ENCODE peak calls at places on chromosomes 6 and 20, in seven cellular contexts. R, K, Z, V, M, F and Q are unnamed samples. For H3K4me1, the result is how much of the 10 kb centered on the place peaks cover.

GRCh38 chr6:75204959-75205775 is 686 bp downstream of the COL12A1 start:
- DNase-seq in R (peak), K (peak), Z (no peak), V (peak), M (peak), F (no peak), Q (peak)

GRCh38 chr20:51450221-51450712 is 92.3 kb downstream of the NFATC2 start:
- DNase-seq in R (no peak), K (no peak), Z (no peak), V (no peak), M (no peak), F (no peak), Q (no peak)

GRCh38 chr6:32825966-32826365 is 9.2 kb upstream of the HLA-DOB start:
- DNase-seq in R (no peak), K (peak), Z (no peak), V (peak), M (no peak), F (no peak), Q (no peak)

GRCh38 chr6:62492192-62492822 is 206.3 kb upstream of the KHDRBS2 start:
- DNase-seq in R (peak), K (no peak), Z (no peak), V (no peak), M (peak), F (no peak), Q (no peak)

GRCh38 chr6:18115356-18115755 is 7.1 kb downstream of the NHLRC1 start:
- DNase-seq in R (no peak), K (no peak), Z (no peak), V (no peak), M (no peak), F (no peak), Q (no peak)

GRCh38 chr6:45737331-45738056 is 278.2 kb downstream of the CLIC5 start:
- DNase-seq in R (no peak), K (no peak), Z (no peak), V (no peak), M (no peak), F (no peak), Q (no peak)

GRCh38 chr20:20820780-20821495 is 108.5 kb upstream of the RALGAPA2 start:
- DNase-seq in R (no peak), K (no peak), Z (no peak), V (no peak), M (no peak), F (no peak), Q (no peak)

GRCh38 chr6:5453531-5453930 is 192.2 kb downstream of the FARS2 start:
- DNase-seq in R (no peak), K (no peak), Z (peak), V (no peak), M (peak), F (peak), Q (no peak)

GRCh38 chr20:18188446-18188845 is 50.8 kb downstream of the KAT14 start:
- DNase-seq in R (no peak), K (peak), Z (no peak), V (peak), M (no peak), F (no peak), Q (no peak)

GRCh38 chr6:14025160-14025559 is 92.4 kb upstream of the CD83 start:
- DNase-seq in R (no peak), K (no peak), Z (no peak), V (no peak), M (no peak), F (no peak), Q (no peak)

GRCh38 chr6:99588618-99589289 is 17.9 kb upstream of the PRDM13 start:
- DNase-seq in R (peak), K (peak), Z (peak), V (peak), M (peak), F (peak), Q (no peak)

GRCh38 chr20:53961527-53961926 is 108.9 kb downstream of the BCAS1 start:
- DNase-seq in R (no peak), K (no peak), Z (no peak), V (no peak), M (no peak), F (no peak), Q (no peak)

GRCh38 chr20:7723284-7723683 is 217.0 kb downstream of the HAO1 start:
- DNase-seq in R (no peak), K (no peak), Z (no peak), V (peak), M (no peak), F (no peak), Q (no peak)

GRCh38 chr20:51402201-51402600 is 140.3 kb downstream of the NFATC2 start:
- DNase-seq in R (no peak), K (peak), Z (no peak), V (no peak), M (no peak), F (no peak), Q (no peak)

GRCh38 chr6:89843070-89843469 is 13.4 kb downstream of the CASP8AP2 start:
- DNase-seq in R (no peak), K (peak), Z (no peak), V (peak), M (no peak), F (no peak), Q (no peak)

GRCh38 chr20:8780926-8781325 is 288.0 kb upstream of the PLCB4 start:
- DNase-seq in R (no peak), K (no peak), Z (no peak), V (no peak), M (no peak), F (no peak), Q (no peak)

GRCh38 chr6:109486068-109486467 is 3.0 kb upstream of the ZBTB24 start:
- DNase-seq in R (no peak), K (no peak), Z (no peak), V (no peak), M (no peak), F (no peak), Q (no peak)

GRCh38 chr6:135540207-135540877 is 42.8 kb upstream of the AHI1 start:
- DNase-seq in R (no peak), K (peak), Z (no peak), V (peak), M (no peak), F (no peak), Q (no peak)

GRCh38 chr20:2130062-2130591 is 28.5 kb downstream of the STK35 start:
- DNase-seq in R (peak), K (no peak), Z (no peak), V (peak), M (no peak), F (no peak), Q (no peak)

GRCh38 chr6:3913077-3913957 is 64.1 kb downstream of the FAM50B start:
- DNase-seq in R (no peak), K (peak), Z (peak), V (peak), M (peak), F (peak), Q (peak)

GRCh38 chr6:144064831-144065668 is 30.3 kb downstream of the SF3B5 start:
- DNase-seq in R (no peak), K (no peak), Z (no peak), V (no peak), M (no peak), F (peak), Q (no peak)

GRCh38 chr20:4153251-4153650 is 137.9 kb upstream of the RNF24 start:
- DNase-seq in R (peak), K (no peak), Z (no peak), V (no peak), M (peak), F (no peak), Q (no peak)

GRCh38 chr6:136866872-136867416 is 44.6 kb downstream of the PEX7 start:
- DNase-seq in R (no peak), K (peak), Z (no peak), V (peak), M (no peak), F (no peak), Q (no peak)

GRCh38 chr6:11535801-11536230 is 1.7 kb upstream of the TMEM170B start:
- DNase-seq in R (no peak), K (peak), Z (peak), V (peak), M (no peak), F (peak), Q (no peak)

DNA sequence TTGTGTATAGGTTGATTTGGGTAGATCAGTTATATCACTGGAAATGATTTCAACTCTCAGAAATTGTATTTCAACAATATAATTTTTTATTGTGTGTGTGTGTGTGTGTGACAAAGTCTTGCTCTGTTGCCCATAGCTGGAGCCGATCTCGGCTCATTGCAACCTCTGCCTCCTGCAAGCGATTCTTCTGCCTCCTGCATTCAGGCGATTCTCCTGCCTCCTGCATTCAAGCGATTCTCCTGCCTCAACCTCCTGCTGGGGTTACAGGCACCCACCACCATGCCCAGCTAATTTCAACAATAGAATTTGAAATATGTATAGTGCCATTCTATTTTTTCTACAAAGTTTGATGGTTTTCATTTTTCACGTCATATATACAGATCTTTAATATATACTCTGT is 24.1 kb downstream of the AFDN start:
- DNase-seq in R (no peak), K (no peak), Z (no peak), V (no peak), M (peak), F (no peak), Q (no peak)
- H3K4me1 ChIP-seq in R (under half), K (under half), Z (under half), V (half or more), M (half or more), F (under half), Q (under half)

DNA sequence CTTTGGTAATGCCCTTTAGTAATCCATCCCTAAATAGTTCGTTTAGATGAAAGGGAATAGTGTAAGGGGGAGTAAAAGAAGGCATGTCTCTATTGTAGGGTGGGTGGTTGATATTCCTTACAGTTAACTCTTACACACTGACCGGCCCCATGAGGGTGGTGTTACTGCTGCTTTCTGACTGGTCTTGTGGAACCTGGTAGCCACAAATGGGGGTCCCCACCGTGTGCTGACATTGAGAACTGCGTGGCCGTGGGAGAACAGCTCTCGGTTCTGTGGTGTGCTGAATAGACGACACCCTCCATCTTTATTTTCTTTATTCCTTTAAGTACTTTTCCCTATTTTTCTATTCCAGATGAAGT is 19.3 kb downstream of the MRAP2 start:
- DNase-seq in R (no peak), K (no peak), Z (no peak), V (no peak), M (no peak), F (no peak), Q (no peak)
- H3K4me3 ChIP-seq in R (no peak), K (no peak), Z (no peak), V (peak), M (no peak), F (no peak), Q (no peak)

GRCh38 chr20:23065438-23066201 is 16.1 kb upstream of the THBD start:
- DNase-seq in R (no peak), K (no peak), Z (no peak), V (no peak), M (no peak), F (no peak), Q (no peak)
- H3K27ac ChIP-seq in R (no peak), K (no peak), Z (no peak), V (no peak), M (no peak), F (no peak), Q (no peak)

DNA sequence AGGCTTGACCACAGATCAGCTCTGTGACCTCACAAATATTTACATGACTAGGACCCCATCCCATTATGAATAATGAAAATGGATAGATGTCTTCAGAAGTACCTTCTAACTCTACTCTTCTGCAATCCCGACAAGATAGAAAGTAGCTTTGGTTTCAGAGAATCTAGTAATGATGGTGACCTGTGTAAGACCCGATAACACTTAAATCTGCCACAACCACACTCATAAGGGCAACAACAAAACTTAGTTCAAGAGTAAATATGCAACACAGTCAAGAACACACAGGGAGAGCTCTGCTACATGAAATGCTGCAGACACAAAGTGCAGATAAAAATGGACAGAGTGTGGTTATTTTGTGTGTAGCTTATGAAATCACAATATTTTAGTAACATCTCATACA is 9.6 kb downstream of the CHD6 start:
- DNase-seq in R (no peak), K (no peak), Z (no peak), V (no peak), M (no peak), F (no peak), Q (no peak)
- H3K4me1 ChIP-seq in R (under half), K (under half), Z (under half), V (under half), M (under half), F (under half), Q (under half)

GRCh38 chr6:131948221-131948661 is 2.9 kb downstream of the CCN2 start:
- DNase-seq in R (no peak), K (peak), Z (no peak), V (peak), M (no peak), F (no peak), Q (no peak)

GRCh38 chr6:131946992-131947955 is 3.9 kb downstream of the CCN2 start:
- DNase-seq in R (no peak), K (peak), Z (no peak), V (peak), M (no peak), F (no peak), Q (no peak)

GRCh38 chr6:131949909-131950766 is 1.0 kb downstream of the CCN2 start:
- DNase-seq in R (peak), K (peak), Z (peak), V (peak), M (peak), F (peak), Q (peak)

GRCh38 chr6:131949615-131949908 is 1.6 kb downstream of the CCN2 start:
- DNase-seq in R (no peak), K (peak), Z (no peak), V (peak), M (no peak), F (no peak), Q (no peak)

GRCh38 chr6:131948692-131949614 is 2.2 kb downstream of the CCN2 start:
- DNase-seq in R (peak), K (peak), Z (peak), V (peak), M (peak), F (no peak), Q (peak)
- H3K4me3 ChIP-seq in R (peak), K (peak), Z (no peak), V (no peak), M (no peak), F (peak), Q (peak)

DNA sequence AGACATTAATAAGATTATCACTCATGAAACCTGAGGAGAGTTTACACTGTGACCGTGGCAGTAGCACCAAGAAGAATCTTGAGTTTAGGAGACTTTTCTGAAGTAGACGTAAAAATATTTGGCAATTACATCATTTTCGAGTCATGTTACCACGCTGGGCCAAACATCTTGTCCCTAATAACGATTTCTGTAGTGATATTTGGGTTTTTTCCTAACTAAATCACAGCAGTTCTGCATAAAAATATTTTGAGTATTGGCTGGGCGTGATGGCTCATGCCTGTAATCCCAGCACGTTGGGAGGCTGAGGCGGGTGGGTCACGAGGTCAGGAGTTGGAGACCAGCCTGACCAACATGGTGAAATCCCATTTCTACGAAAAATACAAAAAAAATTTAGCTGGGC is 262.4 kb downstream of the PHF3 start:
- DNase-seq in R (peak), K (peak), Z (no peak), V (peak), M (no peak), F (no peak), Q (no peak)
- H3K27ac ChIP-seq in R (no peak), K (peak), Z (no peak), V (no peak), M (no peak), F (no peak), Q (no peak)

GRCh38 chr6:52300489-52300931 is 16.0 kb upstream of the MCM3 start:
- DNase-seq in R (no peak), K (no peak), Z (no peak), V (no peak), M (no peak), F (no peak), Q (no peak)

GRCh38 chr6:52303178-52303577 is 18.6 kb upstream of the MCM3 start:
- DNase-seq in R (no peak), K (no peak), Z (no peak), V (no peak), M (no peak), F (no peak), Q (no peak)

GRCh38 chr6:52304917-52305316 is 20.4 kb upstream of the MCM3 start:
- DNase-seq in R (no peak), K (peak), Z (no peak), V (peak), M (no peak), F (no peak), Q (no peak)

GRCh38 chr6:52299598-52300144 is 15.1 kb upstream of the MCM3 start:
- DNase-seq in R (no peak), K (no peak), Z (no peak), V (no peak), M (no peak), F (no peak), Q (no peak)

GRCh38 chr6:52301326-52301725 is 16.8 kb upstream of the MCM3 start:
- DNase-seq in R (no peak), K (no peak), Z (no peak), V (no peak), M (no peak), F (no peak), Q (no peak)
- H3K4me1 ChIP-seq in R (under half), K (under half), Z (under half), V (under half), M (under half), F (under half), Q (under half)